ENCODE peak calls at places on chromosomes 1 and 21, in six cellular contexts. A, F, K, O, S and T are unnamed samples.

GRCh38 chr1:115641762-115642167 is at the start of gene VANGL1:
- DNase-seq in A (peak; percentile 71), F (peak; percentile 77), K (no peak), O (peak; percentile 66), S (peak; percentile 34), T (peak; percentile 36)

GRCh38 chr21:39003982-39004775 is 179.1 kb downstream of the PSMG1 start:
- DNase-seq in A (peak; percentile 74), F (peak; percentile 35), K (no peak), O (no peak), S (no peak), T (peak; percentile 26)

GRCh38 chr1:34740161-34740875 is 14.5 kb upstream of the GJB5 start:
- DNase-seq in A (no peak), F (peak; percentile 15), K (no peak), O (no peak), S (no peak), T (peak; percentile 65)

GRCh38 chr21:32392299-32392879 is 423 bp downstream of the URB1 start:
- DNase-seq in A (no peak), F (no peak), K (no peak), O (no peak), S (no peak), T (no peak)

GRCh38 chr1:94883688-94884087 is 43.2 kb downstream of the CNN3 start:
- DNase-seq in A (peak; percentile 74), F (peak; percentile 36), K (no peak), O (no peak), S (no peak), T (no peak)

GRCh38 chr21:16863541-16863940 is 649.3 kb upstream of the CXADR start:
- DNase-seq in A (no peak), F (no peak), K (no peak), O (no peak), S (no peak), T (no peak)

GRCh38 chr21:41839387-41840000 is 39.6 kb downstream of the PRDM15 start:
- DNase-seq in A (no peak), F (no peak), K (no peak), O (no peak), S (no peak), T (no peak)

GRCh38 chr21:36747815-36748381 is 49.0 kb downstream of the SIM2 start:
- DNase-seq in A (peak; percentile 45), F (peak; percentile 32), K (no peak), O (peak; percentile 14), S (peak; percentile 3), T (no peak)

GRCh38 chr1:155645648-155646047 is 35.6 kb downstream of the MSTO1 start:
- DNase-seq in A (no peak), F (no peak), K (no peak), O (no peak), S (no peak), T (no peak)

GRCh38 chr1:80462006-80462405 is 1338.7 kb upstream of the ADGRL2 start:
- DNase-seq in A (no peak), F (no peak), K (no peak), O (no peak), S (no peak), T (no peak)

GRCh38 chr1:76129731-76130130 is 55.2 kb downstream of the ST6GALNAC3 start:
- DNase-seq in A (no peak), F (no peak), K (no peak), O (no peak), S (no peak), T (no peak)

GRCh38 chr1:38009088-38009840 is 3.3 kb upstream of the UTP11 start:
- DNase-seq in A (peak; percentile 77), F (no peak), K (no peak), O (peak; percentile 46), S (peak; percentile 19), T (no peak)

GRCh38 chr1:226215239-226215638 is 8.2 kb upstream of the MIXL1 start:
- DNase-seq in A (no peak), F (no peak), K (no peak), O (no peak), S (no peak), T (no peak)

GRCh38 chr1:202005958-202006357 is 4.4 kb upstream of the ELF3 start:
- DNase-seq in A (peak; percentile 62), F (peak; percentile 15), K (no peak), O (no peak), S (no peak), T (no peak)

GRCh38 chr1:94801919-94802546 is 18.1 kb upstream of the SLC44A3 start:
- DNase-seq in A (peak; percentile 84), F (peak; percentile 60), K (no peak), O (no peak), S (no peak), T (peak; percentile 69)